ENCODE peak calls at places on chromosome 4, in nine cellular contexts. R, K, O, D, T, F, Y, Q and L are unnamed samples.

GRCh38 chr4:93368968-93369367 is 459.6 kb upstream of the ATOH1 start:
- DNase-seq in R (no peak), K (no peak), O (no peak), D (no peak), T (no peak), F (no peak), Y (no peak), Q (no peak), L (no peak)

GRCh38 chr4:81470456-81471327 is 1.0 kb downstream of the RASGEF1B start:
- DNase-seq in R (no peak), K (peak; percentile 48), O (no peak), D (no peak), T (peak; percentile 47), F (no peak), Y (peak; percentile 33), Q (peak; percentile 31), L (no peak)

GRCh38 chr4:127618427-127618826 is 14.3 kb upstream of the INTU start:
- DNase-seq in R (no peak), K (no peak), O (no peak), D (no peak), T (no peak), F (no peak), Y (no peak), Q (no peak), L (no peak)

GRCh38 chr4:41712413-41712812 is 36.1 kb downstream of the PHOX2B start:
- DNase-seq in R (no peak), K (no peak), O (no peak), D (no peak), T (no peak), F (no peak), Y (no peak), Q (no peak), L (no peak)

GRCh38 chr4:94765653-94766052 is 7.9 kb downstream of the BMPR1B start:
- DNase-seq in R (no peak), K (no peak), O (no peak), D (no peak), T (no peak), F (no peak), Y (no peak), Q (no peak), L (no peak)

GRCh38 chr4:150297861-150298474 is 219.7 kb downstream of the DCLK2 start:
- DNase-seq in R (peak; percentile 66), K (peak; percentile 48), O (peak; percentile 84), D (no peak), T (no peak), F (peak; percentile 38), Y (peak; percentile 28), Q (no peak), L (peak; percentile 56)

GRCh38 chr4:88989990-88990389 is 67.0 kb downstream of the FAM13A start:
- DNase-seq in R (no peak), K (no peak), O (no peak), D (no peak), T (no peak), F (no peak), Y (no peak), Q (no peak), L (no peak)

GRCh38 chr4:3805731-3806130 is 39.5 kb downstream of the ADRA2C start:
- DNase-seq in R (no peak), K (no peak), O (no peak), D (no peak), T (no peak), F (no peak), Y (no peak), Q (no peak), L (no peak)

GRCh38 chr4:77699731-77700210 is 94.2 kb downstream of the CXCL13 start:
- DNase-seq in R (peak; percentile 86), K (peak; percentile 9), O (peak; percentile 96), D (peak; percentile 50), T (no peak), F (peak; percentile 82), Y (no peak), Q (no peak), L (peak; percentile 75)

GRCh38 chr4:170047774-170048354 is 21.7 kb upstream of the MFAP3L start:
- DNase-seq in R (peak; percentile 71), K (peak; percentile 62), O (peak; percentile 83), D (peak; percentile 31), T (peak; percentile 60), F (peak; percentile 49), Y (peak; percentile 25), Q (no peak), L (peak; percentile 66)

DNA sequence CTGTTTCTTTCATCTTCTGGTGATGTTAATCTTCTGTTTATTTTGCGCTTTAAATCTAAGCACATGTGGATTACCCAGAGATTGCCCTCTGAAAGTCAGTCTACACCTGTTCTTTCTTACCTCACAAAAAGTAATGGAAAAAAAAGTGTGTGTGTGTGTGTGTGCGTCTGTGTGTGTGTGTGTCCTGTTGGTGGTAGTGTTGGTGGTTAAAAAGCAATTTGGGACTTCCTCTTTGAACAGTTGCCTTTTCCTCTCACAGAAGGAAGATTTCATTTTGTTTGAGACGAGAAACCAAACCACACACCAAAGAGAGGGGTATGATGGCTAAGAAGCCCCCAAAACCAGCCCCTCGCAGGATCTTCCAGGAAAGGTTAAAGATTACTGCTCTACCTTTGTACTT is at the start of gene STAP1:
- DNase-seq in R (no peak), K (peak; percentile 92), O (no peak), D (no peak), T (no peak), F (no peak), Y (no peak), Q (no peak), L (no peak)
- TF ChIP-seq CTCF in R (no peak), K (peak; percentile 46), O (no peak), D (no peak), T (no peak), F (no peak), Y (no peak), Q (no peak), L (no peak)

GRCh38 chr4:122003335-122003734 is 51.5 kb upstream of the TRPC3 start:
- DNase-seq in R (peak; percentile 21), K (peak; percentile 59), O (no peak), D (no peak), T (no peak), F (no peak), Y (no peak), Q (no peak), L (no peak)
- TF ChIP-seq CTCF in R (peak; percentile 50), K (peak; percentile 77), O (peak; percentile 17), D (peak; percentile 30), T (no peak), F (peak; percentile 30), Y (no peak), Q (peak; percentile 19), L (peak; percentile 73)

GRCh38 chr4:2352171-2352570 is 66.3 kb downstream of the ZFYVE28 start:
- DNase-seq in R (no peak), K (no peak), O (no peak), D (no peak), T (no peak), F (no peak), Y (peak; percentile 9), Q (no peak), L (no peak)

GRCh38 chr4:2354760-2355159 is 63.7 kb downstream of the ZFYVE28 start:
- DNase-seq in R (no peak), K (no peak), O (no peak), D (no peak), T (no peak), F (no peak), Y (peak; percentile 9), Q (no peak), L (no peak)

GRCh38 chr4:2353222-2354107 is 65.0 kb downstream of the ZFYVE28 start:
- DNase-seq in R (no peak), K (no peak), O (no peak), D (no peak), T (no peak), F (no peak), Y (peak; percentile 11), Q (no peak), L (no peak)

GRCh38 chr4:2352729-2353221 is 65.7 kb downstream of the ZFYVE28 start:
- DNase-seq in R (no peak), K (no peak), O (no peak), D (no peak), T (no peak), F (no peak), Y (peak; percentile 7), Q (no peak), L (no peak)

GRCh38 chr4:2354127-2354526 is 64.3 kb downstream of the ZFYVE28 start:
- DNase-seq in R (no peak), K (peak; percentile 36), O (peak; percentile 27), D (no peak), T (no peak), F (no peak), Y (peak; percentile 14), Q (no peak), L (no peak)
- TF ChIP-seq CTCF in R (peak; percentile 48), K (peak; percentile 69), O (peak; percentile 30), D (peak; percentile 58), T (peak; percentile 6), F (peak; percentile 58), Y (no peak), Q (peak; percentile 11), L (peak; percentile 68)

GRCh38 chr4:74534936-74535335 is 90.0 kb downstream of the AREG start:
- DNase-seq in R (peak; percentile 59), K (no peak), O (no peak), D (no peak), T (no peak), F (no peak), Y (no peak), Q (no peak), L (no peak)

GRCh38 chr4:74534121-74534520 is 89.2 kb downstream of the AREG start:
- DNase-seq in R (peak; percentile 20), K (no peak), O (no peak), D (no peak), T (no peak), F (no peak), Y (no peak), Q (no peak), L (no peak)

GRCh38 chr4:74529284-74530041 is 84.5 kb downstream of the AREG start:
- DNase-seq in R (no peak), K (no peak), O (no peak), D (no peak), T (no peak), F (no peak), Y (no peak), Q (no peak), L (no peak)

GRCh38 chr4:74535471-74535870 is 90.5 kb downstream of the AREG start:
- DNase-seq in R (no peak), K (no peak), O (no peak), D (no peak), T (no peak), F (no peak), Y (no peak), Q (no peak), L (no peak)

GRCh38 chr4:74531952-74532794 is 87.2 kb downstream of the AREG start:
- DNase-seq in R (peak; percentile 85), K (peak; percentile 22), O (peak; percentile 98), D (peak; percentile 84), T (no peak), F (peak; percentile 59), Y (no peak), Q (no peak), L (peak; percentile 70)
- TF ChIP-seq CTCF in R (peak; percentile 67), K (peak; percentile 70), O (peak; percentile 54), D (peak; percentile 66), T (peak; percentile 27), F (peak; percentile 64), Y (peak; percentile 19), Q (peak; percentile 55), L (peak; percentile 79)